ENCODE peak calls at places on chromosomes 16 and 17, in five cellular contexts. One of them, this sample, is unnamed. For H3K4me1 and H3K9me3, the result is how much of the 10 kb centered on the place peaks cover.

GRCh38 chr16:49469930-49470451 is 96.4 kb downstream of the C16orf78 start:
- DNase-seq in aorta: no peak
- DNase-seq in mammary epithelial cell: no peak
- DNase-seq in left ventricle myocardium inferior: no peak
- DNase-seq in A549: no peak
- DNase-seq in this sample: no peak

GRCh38 chr17:66270106-66270505 is 32.3 kb upstream of the PRKCA start:
- DNase-seq in aorta: no peak
- DNase-seq in mammary epithelial cell: no peak
- DNase-seq in left ventricle myocardium inferior: no peak
- DNase-seq in A549: no peak
- DNase-seq in this sample: no peak

GRCh38 chr17:28717578-28718316 is at the start of gene RAB34:
- DNase-seq in aorta: peak
- DNase-seq in mammary epithelial cell: peak
- DNase-seq in left ventricle myocardium inferior: peak
- DNase-seq in A549: peak
- DNase-seq in this sample: no peak

GRCh38 chr17:30530346-30531025 is 53.3 kb downstream of the GOSR1 start:
- DNase-seq in aorta: no peak
- DNase-seq in mammary epithelial cell: no peak
- DNase-seq in left ventricle myocardium inferior: no peak
- DNase-seq in A549: no peak
- DNase-seq in this sample: no peak

GRCh38 chr17:6365187-6365943 is 69.6 kb downstream of the AIPL1 start:
- DNase-seq in aorta: no peak
- DNase-seq in mammary epithelial cell: peak
- DNase-seq in left ventricle myocardium inferior: no peak
- DNase-seq in A549: peak
- DNase-seq in this sample: no peak

GRCh38 chr17:35227546-35227945 is 15.3 kb upstream of the SLFN5 start:
- DNase-seq in aorta: no peak
- DNase-seq in mammary epithelial cell: no peak
- DNase-seq in left ventricle myocardium inferior: no peak
- DNase-seq in A549: no peak
- DNase-seq in this sample: no peak

GRCh38 chr17:1915889-1916288 is 86.1 kb downstream of the RPA1 start:
- DNase-seq in aorta: no peak
- DNase-seq in mammary epithelial cell: no peak
- DNase-seq in left ventricle myocardium inferior: no peak
- DNase-seq in A549: no peak
- DNase-seq in this sample: no peak

GRCh38 chr17:47872019-47872650 is 21.2 kb upstream of the SP6 start:
- DNase-seq in aorta: no peak
- DNase-seq in mammary epithelial cell: peak
- DNase-seq in left ventricle myocardium inferior: no peak
- DNase-seq in A549: no peak
- DNase-seq in this sample: no peak

GRCh38 chr16:50699345-50700159 is 6.1 kb downstream of the NOD2 start:
- DNase-seq in aorta: peak
- DNase-seq in mammary epithelial cell: peak
- DNase-seq in left ventricle myocardium inferior: no peak
- DNase-seq in A549: no peak
- DNase-seq in this sample: peak

GRCh38 chr17:1039511-1040215 is 42.7 kb downstream of the TIMM22 start:
- DNase-seq in aorta: peak
- DNase-seq in mammary epithelial cell: no peak
- DNase-seq in left ventricle myocardium inferior: peak
- DNase-seq in A549: no peak
- DNase-seq in this sample: no peak

GRCh38 chr17:17079761-17080160 is 37.5 kb downstream of the MPRIP start:
- DNase-seq in aorta: peak
- DNase-seq in mammary epithelial cell: no peak
- DNase-seq in left ventricle myocardium inferior: peak
- DNase-seq in A549: no peak
- DNase-seq in this sample: no peak

GRCh38 chr17:37824534-37825485 is 80.0 kb upstream of the HNF1B start:
- DNase-seq in aorta: no peak
- DNase-seq in mammary epithelial cell: peak
- DNase-seq in left ventricle myocardium inferior: no peak
- DNase-seq in A549: peak
- DNase-seq in this sample: no peak

GRCh38 chr17:40086150-40087044 is 14.0 kb downstream of the NR1D1 start:
- DNase-seq in aorta: peak
- DNase-seq in mammary epithelial cell: no peak
- DNase-seq in left ventricle myocardium inferior: no peak
- DNase-seq in A549: peak
- DNase-seq in this sample: peak

GRCh38 chr17:303161-303560 is 49.4 kb downstream of the RPH3AL start:
- DNase-seq in aorta: peak
- DNase-seq in mammary epithelial cell: no peak
- DNase-seq in left ventricle myocardium inferior: no peak
- DNase-seq in A549: no peak
- DNase-seq in this sample: no peak

GRCh38 chr16:11356573-11357331 is 11.5 kb downstream of the RMI2 start:
- DNase-seq in aorta: peak
- DNase-seq in mammary epithelial cell: no peak
- DNase-seq in left ventricle myocardium inferior: peak
- DNase-seq in A549: peak
- DNase-seq in this sample: peak

GRCh38 chr16:49739381-49739780 is 116.5 kb downstream of the ZNF423 start:
- DNase-seq in aorta: no peak
- DNase-seq in mammary epithelial cell: no peak
- DNase-seq in left ventricle myocardium inferior: no peak
- DNase-seq in A549: peak
- DNase-seq in this sample: no peak

GRCh38 chr16:28603381-28604185 is 6.3 kb downstream of the SULT1A1 start:
- DNase-seq in aorta: peak
- DNase-seq in mammary epithelial cell: no peak
- DNase-seq in left ventricle myocardium inferior: no peak
- DNase-seq in A549: no peak
- DNase-seq in this sample: no peak

GRCh38 chr17:50356892-50357510 is 11.1 kb downstream of the XYLT2 start:
- DNase-seq in aorta: peak
- DNase-seq in mammary epithelial cell: no peak
- DNase-seq in left ventricle myocardium inferior: no peak
- DNase-seq in A549: no peak
- DNase-seq in this sample: no peak

GRCh38 chr17:7848665-7849184 is 6.1 kb upstream of the TMEM88 start:
- DNase-seq in aorta: no peak
- DNase-seq in mammary epithelial cell: no peak
- DNase-seq in left ventricle myocardium inferior: no peak
- DNase-seq in A549: no peak
- DNase-seq in this sample: no peak

DNA sequence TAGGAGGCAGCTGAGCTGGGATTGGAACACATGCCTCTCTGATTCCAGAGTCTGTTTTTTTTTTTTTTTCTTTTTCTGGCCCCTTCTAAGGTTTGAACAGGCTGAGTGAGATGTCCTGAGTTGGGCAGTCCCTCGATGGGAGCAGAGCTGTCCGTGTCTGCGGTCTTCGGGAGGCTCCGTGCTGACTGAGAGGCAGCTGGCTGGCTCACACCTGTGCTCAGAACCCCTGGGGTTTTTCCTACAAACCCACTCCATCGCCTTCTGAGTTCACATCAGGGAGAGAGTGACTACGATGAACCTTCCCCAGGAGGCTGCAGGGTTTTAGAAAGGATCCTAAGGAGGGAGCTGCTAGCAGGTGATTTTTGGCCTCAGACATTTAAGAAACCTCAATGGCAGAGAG is 92.5 kb downstream of the IRF8 start:
- DNase-seq in aorta: peak
- DNase-seq in mammary epithelial cell: no peak
- DNase-seq in left ventricle myocardium inferior: no peak
- DNase-seq in A549: no peak
- DNase-seq in this sample: no peak
- H3K4me1 ChIP-seq in aorta: under half
- H3K4me1 ChIP-seq in mammary epithelial cell: under half
- H3K4me1 ChIP-seq in left ventricle myocardium inferior: under half
- H3K4me1 ChIP-seq in A549: under half
- H3K4me1 ChIP-seq in this sample: under half

DNA sequence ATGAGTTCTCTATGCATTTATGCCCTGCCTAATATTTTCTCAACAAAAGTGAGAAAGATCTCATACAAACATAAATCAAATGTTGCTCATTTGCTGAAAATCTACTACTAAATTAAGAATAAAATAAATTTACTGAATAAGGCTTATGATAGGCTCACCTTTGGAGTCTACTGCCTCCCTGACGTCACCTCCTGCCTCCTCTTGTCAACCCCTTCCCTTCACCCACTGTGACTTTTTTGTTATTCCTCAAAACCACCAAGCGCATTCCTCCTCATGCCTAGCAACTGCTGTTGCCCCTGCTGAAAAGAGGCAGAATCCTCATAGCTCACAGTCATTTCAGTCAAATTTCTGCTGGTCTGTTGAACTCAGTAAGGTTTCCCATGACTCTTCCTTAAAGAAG is 2422.2 kb downstream of the TP53TG3F start:
- DNase-seq in aorta: no peak
- DNase-seq in mammary epithelial cell: no peak
- DNase-seq in left ventricle myocardium inferior: no peak
- DNase-seq in A549: no peak
- DNase-seq in this sample: no peak
- H3K9me3 ChIP-seq in aorta: under half
- H3K9me3 ChIP-seq in mammary epithelial cell: under half
- H3K9me3 ChIP-seq in left ventricle myocardium inferior: under half
- H3K9me3 ChIP-seq in A549: under half
- H3K9me3 ChIP-seq in this sample: under half

DNA sequence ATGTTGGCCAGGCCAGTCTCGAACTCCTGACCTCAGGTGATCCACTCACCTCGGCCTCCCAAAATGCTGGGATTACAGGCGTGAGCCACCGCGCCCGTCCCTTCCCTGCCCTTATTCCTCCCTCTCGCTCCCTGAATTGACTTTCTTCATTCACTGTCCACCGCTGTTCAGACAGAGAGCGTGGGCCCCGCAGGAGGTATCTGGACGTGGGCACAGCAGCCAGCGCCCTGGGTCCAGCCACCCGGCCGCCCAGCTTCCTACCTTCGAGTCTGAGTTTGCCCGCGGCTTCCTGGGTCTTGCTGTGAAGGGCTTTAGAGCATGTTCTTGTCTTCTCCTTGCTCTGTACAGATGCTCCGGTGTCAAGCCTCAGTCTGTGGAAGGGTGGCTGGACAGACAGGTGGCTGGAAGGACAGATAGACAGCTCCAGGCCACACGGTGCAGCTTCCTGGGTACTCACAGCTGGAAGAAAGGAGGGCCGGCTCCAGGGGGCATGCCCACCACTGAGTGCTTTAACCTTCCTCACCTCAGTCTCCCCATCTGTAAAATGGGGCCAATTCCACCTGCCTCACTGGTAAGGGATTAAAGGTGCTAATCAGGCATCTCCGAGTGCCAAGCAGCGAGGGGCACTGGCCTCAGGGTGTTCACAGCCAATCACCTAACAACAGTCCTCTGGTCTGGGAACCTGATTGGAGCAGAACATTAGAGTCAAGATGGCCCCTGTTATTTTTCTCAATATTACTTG is 13.6 kb downstream of the RHBDF2 start:
- DNase-seq in aorta: no peak
- DNase-seq in mammary epithelial cell: no peak
- DNase-seq in left ventricle myocardium inferior: no peak
- DNase-seq in A549: no peak
- DNase-seq in this sample: no peak
- H3K27ac ChIP-seq in aorta: no peak
- H3K27ac ChIP-seq in mammary epithelial cell: no peak
- H3K27ac ChIP-seq in left ventricle myocardium inferior: peak
- H3K27ac ChIP-seq in A549: no peak
- H3K27ac ChIP-seq in this sample: no peak

GRCh38 chr17:65102235-65102634 is 34.9 kb upstream of the RGS9 start:
- DNase-seq in aorta: no peak
- DNase-seq in mammary epithelial cell: no peak
- DNase-seq in left ventricle myocardium inferior: no peak
- DNase-seq in A549: no peak
- DNase-seq in this sample: no peak
- H3K4me1 ChIP-seq in aorta: under half
- H3K4me1 ChIP-seq in mammary epithelial cell: under half
- H3K4me1 ChIP-seq in left ventricle myocardium inferior: under half
- H3K4me1 ChIP-seq in A549: under half
- H3K4me1 ChIP-seq in this sample: under half

DNA sequence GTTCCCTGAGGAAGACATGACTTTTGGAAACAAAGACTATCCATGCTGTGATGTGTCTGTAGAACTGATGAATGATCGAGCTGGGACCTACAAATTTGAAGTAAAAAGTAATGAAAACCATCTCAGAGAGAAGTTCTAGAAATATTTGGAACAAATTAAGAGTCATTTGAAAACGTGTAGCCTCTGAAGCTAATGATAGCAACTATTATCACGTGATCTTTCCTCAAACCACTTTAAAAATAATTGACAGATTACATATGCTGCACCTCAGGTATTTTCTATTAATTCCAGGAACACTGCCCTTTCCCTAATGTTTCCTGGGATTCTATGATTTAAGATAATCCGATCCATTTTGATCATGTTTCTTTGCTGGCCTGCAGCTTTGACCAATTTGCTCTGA is 990.3 kb downstream of the CDH8 start:
- DNase-seq in aorta: no peak
- DNase-seq in mammary epithelial cell: no peak
- DNase-seq in left ventricle myocardium inferior: no peak
- DNase-seq in A549: no peak
- DNase-seq in this sample: no peak
- H3K9me3 ChIP-seq in aorta: under half
- H3K9me3 ChIP-seq in mammary epithelial cell: under half
- H3K9me3 ChIP-seq in left ventricle myocardium inferior: under half
- H3K9me3 ChIP-seq in A549: under half
- H3K9me3 ChIP-seq in this sample: under half

GRCh38 chr16:21162661-21163151 is 4.2 kb downstream of the LDAF1 start:
- DNase-seq in aorta: no peak
- DNase-seq in mammary epithelial cell: no peak
- DNase-seq in left ventricle myocardium inferior: peak
- DNase-seq in A549: no peak
- DNase-seq in this sample: no peak

GRCh38 chr16:21163576-21163975 is 5.1 kb downstream of the LDAF1 start:
- DNase-seq in aorta: no peak
- DNase-seq in mammary epithelial cell: peak
- DNase-seq in left ventricle myocardium inferior: no peak
- DNase-seq in A549: no peak
- DNase-seq in this sample: no peak

GRCh38 chr16:21160276-21160675 is 1.8 kb downstream of the LDAF1 start:
- DNase-seq in aorta: no peak
- DNase-seq in mammary epithelial cell: no peak
- DNase-seq in left ventricle myocardium inferior: no peak
- DNase-seq in A549: no peak
- DNase-seq in this sample: no peak

GRCh38 chr16:21159281-21159951 is 942 bp downstream of the LDAF1 start:
- DNase-seq in aorta: peak
- DNase-seq in mammary epithelial cell: peak
- DNase-seq in left ventricle myocardium inferior: peak
- DNase-seq in A549: no peak
- DNase-seq in this sample: peak

DNA sequence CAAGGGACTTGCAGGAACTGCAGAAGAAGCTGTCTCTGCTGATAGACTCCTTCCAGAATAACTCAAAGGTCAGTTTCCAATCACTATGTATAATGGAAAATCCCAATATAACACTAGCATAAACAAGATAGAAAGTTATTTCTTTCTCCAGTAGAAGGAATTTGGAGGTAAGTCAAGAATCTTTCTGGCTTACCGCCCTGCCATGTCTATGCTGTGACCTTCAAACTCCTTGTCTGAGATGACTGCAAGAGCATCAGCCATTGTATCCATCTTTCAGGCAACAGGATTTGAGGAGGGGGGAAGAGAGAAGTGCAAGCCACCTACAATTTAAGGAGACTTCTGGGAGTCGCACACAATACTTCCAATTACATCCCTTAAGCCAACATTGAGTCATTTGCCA is 2.7 kb downstream of the LDAF1 start:
- DNase-seq in aorta: no peak
- DNase-seq in mammary epithelial cell: no peak
- DNase-seq in left ventricle myocardium inferior: no peak
- DNase-seq in A549: no peak
- DNase-seq in this sample: no peak
- H3K27ac ChIP-seq in aorta: peak
- H3K27ac ChIP-seq in mammary epithelial cell: no peak
- H3K27ac ChIP-seq in left ventricle myocardium inferior: peak
- H3K27ac ChIP-seq in A549: no peak
- H3K27ac ChIP-seq in this sample: no peak